ENCODE peak calls at places on chromosomes 2 and 18, in ten cellular contexts. T, Y, M, E, G, B, F, W, D and Q are unnamed samples.

GRCh38 chr18:68177807-68178702 is 536.9 kb downstream of the TMX3 start:
- DNase-seq in T (no peak), Y (no peak), M (peak; percentile 59), E (no peak), G (no peak), B (no peak), F (no peak), W (peak; percentile 98), D (no peak), Q (no peak)

GRCh38 chr2:13522917-13523821 is 806.4 kb downstream of the TRIB2 start:
- DNase-seq in T (no peak), Y (no peak), M (no peak), E (no peak), G (no peak), B (no peak), F (no peak), W (no peak), D (no peak), Q (no peak)

GRCh38 chr2:43223412-43224040 is 2.9 kb downstream of the ZFP36L2 start:
- DNase-seq in T (peak; percentile 24), Y (no peak), M (no peak), E (no peak), G (no peak), B (no peak), F (no peak), W (no peak), D (no peak), Q (no peak)

GRCh38 chr2:203155406-203155805 is 83.4 kb upstream of the CYP20A1 start:
- DNase-seq in T (no peak), Y (no peak), M (no peak), E (no peak), G (no peak), B (no peak), F (no peak), W (no peak), D (no peak), Q (no peak)

GRCh38 chr2:101518470-101519172 is 43.7 kb upstream of the RFX8 start:
- DNase-seq in T (no peak), Y (no peak), M (peak; percentile 31), E (peak; percentile 46), G (peak; percentile 59), B (peak; percentile 33), F (peak; percentile 9), W (no peak), D (no peak), Q (no peak)

GRCh38 chr2:99488587-99488998 is 1.2 kb downstream of the REV1 start:
- DNase-seq in T (peak; percentile 28), Y (no peak), M (no peak), E (no peak), G (peak; percentile 11), B (no peak), F (peak; percentile 19), W (no peak), D (no peak), Q (peak; percentile 2)

GRCh38 chr2:67057901-67058703 is 339.0 kb upstream of the ETAA1 start:
- DNase-seq in T (no peak), Y (no peak), M (no peak), E (no peak), G (no peak), B (no peak), F (no peak), W (no peak), D (no peak), Q (no peak)

GRCh38 chr18:14974088-14974487 is 226.1 kb downstream of the ANKRD30B start:
- DNase-seq in T (no peak), Y (no peak), M (no peak), E (no peak), G (no peak), B (no peak), F (no peak), W (no peak), D (no peak), Q (no peak)

GRCh38 chr2:121376851-121377250 is 91.8 kb upstream of the TFCP2L1 start:
- DNase-seq in T (no peak), Y (no peak), M (no peak), E (no peak), G (no peak), B (no peak), F (no peak), W (no peak), D (no peak), Q (no peak)

GRCh38 chr2:86102157-86102556 is 3.5 kb downstream of the POLR1A start:
- DNase-seq in T (no peak), Y (no peak), M (no peak), E (no peak), G (no peak), B (no peak), F (no peak), W (no peak), D (no peak), Q (no peak)

GRCh38 chr2:229313591-229313990 is 42.5 kb upstream of the PID1 start:
- DNase-seq in T (peak; percentile 43), Y (no peak), M (no peak), E (no peak), G (no peak), B (no peak), F (no peak), W (peak; percentile 12), D (no peak), Q (no peak)

GRCh38 chr2:39603436-39603835 is 62.3 kb upstream of the TMEM178A start:
- DNase-seq in T (peak; percentile 17), Y (no peak), M (no peak), E (no peak), G (no peak), B (no peak), F (no peak), W (no peak), D (no peak), Q (no peak)

GRCh38 chr2:47360937-47361336 is 42.0 kb upstream of the MSH2 start:
- DNase-seq in T (no peak), Y (no peak), M (no peak), E (no peak), G (no peak), B (no peak), F (no peak), W (peak; percentile 31), D (no peak), Q (no peak)

GRCh38 chr2:147177449-147177848 is 667.4 kb upstream of the ACVR2A start:
- DNase-seq in T (no peak), Y (no peak), M (no peak), E (no peak), G (no peak), B (no peak), F (no peak), W (no peak), D (no peak), Q (no peak)

GRCh38 chr2:213216461-213216860 is 65.0 kb upstream of the IKZF2 start:
- DNase-seq in T (no peak), Y (no peak), M (no peak), E (no peak), G (no peak), B (no peak), F (no peak), W (no peak), D (no peak), Q (no peak)

GRCh38 chr2:113124181-113124961 is 3.0 kb upstream of the IL1RN start:
- DNase-seq in T (peak; percentile 41), Y (no peak), M (no peak), E (no peak), G (no peak), B (no peak), F (no peak), W (no peak), D (no peak), Q (no peak)

GRCh38 chr2:132615329-132616085 is 54.5 kb downstream of the LYPD1 start:
- DNase-seq in T (no peak), Y (no peak), M (no peak), E (no peak), G (no peak), B (no peak), F (no peak), W (no peak), D (no peak), Q (no peak)

GRCh38 chr2:98576666-98577312 is 31.5 kb downstream of the COA5 start:
- DNase-seq in T (no peak), Y (no peak), M (no peak), E (no peak), G (no peak), B (no peak), F (no peak), W (no peak), D (no peak), Q (no peak)

GRCh38 chr2:216298719-216299118 is 73.6 kb downstream of the MARCHF4 start:
- DNase-seq in T (no peak), Y (no peak), M (no peak), E (no peak), G (no peak), B (no peak), F (no peak), W (peak; percentile 84), D (no peak), Q (no peak)

GRCh38 chr2:156896294-156896693 is 361.2 kb upstream of the GALNT5 start:
- DNase-seq in T (peak; percentile 38), Y (no peak), M (no peak), E (no peak), G (no peak), B (no peak), F (no peak), W (no peak), D (no peak), Q (no peak)

GRCh38 chr2:179614121-179614520 is 247.3 kb downstream of the ZNF385B start:
- DNase-seq in T (no peak), Y (no peak), M (no peak), E (no peak), G (no peak), B (no peak), F (no peak), W (no peak), D (no peak), Q (no peak)

GRCh38 chr2:12979066-12979465 is 262.3 kb downstream of the TRIB2 start:
- DNase-seq in T (peak; percentile 36), Y (no peak), M (no peak), E (no peak), G (no peak), B (no peak), F (no peak), W (no peak), D (no peak), Q (no peak)

GRCh38 chr2:96636772-96637171 is 1.3 kb downstream of the KANSL3 start:
- DNase-seq in T (no peak), Y (no peak), M (no peak), E (no peak), G (no peak), B (no peak), F (no peak), W (no peak), D (no peak), Q (no peak)

GRCh38 chr2:172962824-172963223 is 112.8 kb upstream of the MAP3K20 start:
- DNase-seq in T (peak; percentile 49), Y (no peak), M (no peak), E (no peak), G (no peak), B (no peak), F (no peak), W (no peak), D (no peak), Q (no peak)

GRCh38 chr2:222903234-222904220 is 42.7 kb downstream of the ACSL3 start:
- DNase-seq in T (peak; percentile 58), Y (no peak), M (no peak), E (peak; percentile 45), G (peak; percentile 16), B (no peak), F (no peak), W (no peak), D (no peak), Q (no peak)

GRCh38 chr2:168744844-168745243 is 57.6 kb upstream of the NOSTRIN start:
- DNase-seq in T (no peak), Y (no peak), M (no peak), E (no peak), G (no peak), B (no peak), F (no peak), W (no peak), D (no peak), Q (no peak)

GRCh38 chr18:13216732-13217465 is 1.7 kb upstream of the LDLRAD4 start:
- DNase-seq in T (no peak), Y (peak; percentile 31), M (no peak), E (peak; percentile 39), G (peak; percentile 90), B (peak; percentile 64), F (peak; percentile 78), W (no peak), D (peak; percentile 79), Q (peak; percentile 32)

GRCh38 chr2:178479758-178480226 is 465 bp upstream of the PLEKHA3 start:
- DNase-seq in T (no peak), Y (no peak), M (no peak), E (no peak), G (no peak), B (no peak), F (peak; percentile 23), W (no peak), D (no peak), Q (no peak)